ENCODE peak calls at places on chromosomes 12 and 14, in ten cellular contexts. Q is body of pancreas, N is IMR-90, O is transverse colon, D is esophagus muscularis mucosa, F is uterus, K is spleen, Y is A549, B is K562, J is H54. T is an unnamed sample.

GRCh38 chr12:50085615-50085928 is 430 bp downstream of the SMARCD1 start:
- DNase-seq in D (no peak), B (no peak), Q (no peak), F (no peak), J (no peak), K (no peak), N (no peak), Y (no peak), O (no peak), T (no peak)

GRCh38 chr14:96086032-96086431 is 46.9 kb downstream of the C14orf132 start:
- DNase-seq in B (no peak), Y (peak), N (peak), O (no peak), F (no peak), Q (no peak), K (no peak), J (peak), D (no peak), T (no peak)

GRCh38 chr12:80821513-80822000 is 104.8 kb downstream of the MYF5 start:
- DNase-seq in D (no peak), F (no peak), Q (no peak), K (no peak), Y (no peak), J (no peak), O (peak), B (no peak), N (no peak), T (no peak)

GRCh38 chr12:117790948-117791347 is 177.8 kb downstream of the KSR2 start:
- DNase-seq in N (no peak), O (no peak), Y (no peak), D (no peak), Q (no peak), B (no peak), F (no peak), K (no peak), J (no peak), T (no peak)

GRCh38 chr12:22377731-22378496 is 43.4 kb upstream of the ST8SIA1 start:
- DNase-seq in F (no peak), O (no peak), Y (no peak), Q (no peak), N (no peak), B (no peak), D (no peak), J (no peak), K (no peak), T (no peak)

GRCh38 chr12:77625441-77625840 is 205.3 kb upstream of the NAV3 start:
- DNase-seq in F (no peak), D (no peak), K (no peak), J (peak), B (no peak), N (peak), Y (no peak), O (no peak), Q (no peak), T (no peak)

GRCh38 chr12:100753837-100754236 is 40.7 kb upstream of the ANO4 start:
- DNase-seq in B (no peak), D (no peak), F (no peak), K (no peak), J (no peak), N (peak), O (no peak), Y (no peak), Q (no peak), T (no peak)

GRCh38 chr12:124509676-124510300 is 57.6 kb downstream of the NCOR2 start:
- DNase-seq in O (peak), Q (peak), B (peak), F (peak), K (no peak), D (peak), J (no peak), N (peak), Y (no peak), T (peak)

GRCh38 chr14:94011795-94012194 is 14.3 kb upstream of the OTUB2 start:
- DNase-seq in O (no peak), Y (no peak), F (no peak), D (no peak), Q (no peak), K (no peak), J (no peak), N (no peak), B (no peak), T (no peak)

GRCh38 chr14:72387727-72388126 is 455.5 kb downstream of the RGS6 start:
- DNase-seq in K (no peak), D (no peak), B (no peak), Q (no peak), J (no peak), O (no peak), Y (no peak), N (no peak), F (no peak), T (no peak)

GRCh38 chr12:113334786-113335539 is at the start of gene SLC8B1:
- DNase-seq in B (peak), O (peak), K (peak), Q (peak), J (peak), N (peak), D (peak), Y (peak), F (peak), T (peak)

GRCh38 chr12:109582636-109583035 is 9.0 kb downstream of the MVK start:
- DNase-seq in F (no peak), J (no peak), O (no peak), N (no peak), Y (peak), Q (no peak), B (no peak), K (no peak), D (no peak), T (no peak)

GRCh38 chr12:31317471-31318397 is 8.2 kb downstream of the SINHCAF start:
- DNase-seq in O (no peak), J (no peak), Q (no peak), B (no peak), Y (no peak), K (no peak), D (no peak), F (no peak), N (no peak), T (no peak)

GRCh38 chr12:49868449-49868848 is 25.5 kb upstream of the BCDIN3D start:
- DNase-seq in D (no peak), Q (no peak), B (no peak), J (no peak), K (peak), F (peak), N (no peak), Y (no peak), O (no peak), T (no peak)

GRCh38 chr12:70338531-70338930 is 27.6 kb upstream of the KCNMB4 start:
- DNase-seq in J (no peak), F (no peak), O (no peak), D (no peak), Q (no peak), N (peak), Y (no peak), K (no peak), B (no peak), T (no peak)

GRCh38 chr14:60175255-60175902 is 10.2 kb upstream of the DHRS7 start:
- DNase-seq in O (no peak), N (peak), D (no peak), Y (no peak), K (no peak), F (no peak), J (no peak), B (no peak), Q (no peak), T (no peak)

GRCh38 chr12:75471928-75472865 is 8.4 kb upstream of the GLIPR1 start:
- DNase-seq in Y (no peak), D (no peak), F (no peak), O (no peak), B (no peak), J (no peak), K (no peak), Q (no peak), N (no peak), T (no peak)

GRCh38 chr12:49824886-49825285 is 3.3 kb downstream of the NCKAP5L start:
- DNase-seq in O (no peak), N (peak), B (no peak), Y (no peak), D (no peak), K (no peak), Q (peak), F (no peak), J (no peak), T (peak)

GRCh38 chr12:89350661-89351488 is 1.4 kb downstream of the DUSP6 start:
- DNase-seq in Q (peak), B (no peak), J (no peak), F (no peak), Y (no peak), O (peak), N (no peak), D (no peak), K (peak), T (no peak)

GRCh38 chr14:99574099-99574880 is 29.7 kb downstream of the CCDC85C start:
- DNase-seq in O (peak), N (peak), J (peak), Q (peak), Y (peak), F (peak), B (no peak), K (no peak), D (no peak), T (peak)

GRCh38 chr12:123062682-123063426 is 82.4 kb downstream of the ARL6IP4 start:
- DNase-seq in Q (peak), B (no peak), J (peak), O (no peak), N (peak), F (no peak), D (no peak), Y (peak), K (no peak), T (peak)

GRCh38 chr12:114692558-114693531 is 8.9 kb upstream of the TBX3 start:
- DNase-seq in D (no peak), J (no peak), Y (no peak), O (no peak), B (no peak), N (no peak), F (no peak), K (no peak), Q (no peak), T (peak)

GRCh38 chr12:38385492-38385864 is 68.9 kb downstream of the ALG10B start:
- DNase-seq in F (no peak), Y (no peak), N (no peak), K (no peak), Q (no peak), D (no peak), O (no peak), J (no peak), B (no peak), T (no peak)

GRCh38 chr12:64995831-64996230 is 125.3 kb downstream of the WIF1 start:
- DNase-seq in F (no peak), B (no peak), J (no peak), Q (no peak), Y (no peak), N (no peak), O (no peak), D (no peak), K (no peak), T (no peak)

GRCh38 chr12:131703161-131703560 is 7.7 kb upstream of the SFSWAP start:
- DNase-seq in F (no peak), N (no peak), Q (no peak), K (no peak), D (no peak), O (no peak), B (no peak), Y (no peak), J (no peak), T (no peak)

GRCh38 chr12:132710422-132711168 is at the start of gene PGAM5:
- DNase-seq in Q (peak), B (peak), J (peak), Y (peak), F (peak), O (peak), D (peak), N (peak), K (peak), T (peak)
- TF ChIP-seq POLR2A in Q (peak), B (peak), J (peak), Y (peak), F (peak), O (peak), D (peak), N (peak), K (no peak), T (peak)

GRCh38 chr14:39431416-39432178 is 636 bp downstream of the FBXO33 start:
- DNase-seq in D (no peak), Q (peak), B (peak), J (no peak), O (peak), F (peak), K (peak), N (peak), Y (peak), T (peak)
- TF ChIP-seq POLR2A in D (no peak), Q (peak), B (no peak), J (peak), O (peak), F (peak), K (no peak), N (peak), Y (peak), T (peak)

DNA sequence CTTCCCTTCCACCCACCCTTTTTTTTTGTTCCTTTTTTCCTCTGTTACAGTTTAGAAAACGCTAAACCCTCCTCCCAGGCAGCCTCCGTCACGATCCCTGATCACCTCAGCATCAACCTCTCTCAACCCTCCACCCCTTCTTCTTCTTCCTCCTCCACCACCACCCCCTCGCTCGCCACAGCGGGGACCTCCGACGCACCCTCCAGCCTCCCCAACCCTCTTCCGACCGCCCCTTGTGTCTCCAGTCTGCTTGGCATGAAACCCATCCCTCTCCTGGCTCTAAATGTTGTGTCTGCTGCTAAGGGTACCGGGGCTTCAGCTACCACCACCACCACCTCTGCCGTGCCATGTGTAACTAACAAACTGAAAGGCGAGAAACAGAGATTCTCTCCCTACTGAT is 22.9 kb downstream of the PCBP2 start:
- DNase-seq in F (no peak), N (no peak), O (no peak), K (no peak), Q (no peak), J (no peak), D (no peak), Y (no peak), B (no peak), T (no peak)
- TF ChIP-seq POLR2A in F (no peak), N (no peak), O (no peak), K (no peak), Q (no peak), J (no peak), D (no peak), Y (no peak), B (no peak), T (no peak)

DNA sequence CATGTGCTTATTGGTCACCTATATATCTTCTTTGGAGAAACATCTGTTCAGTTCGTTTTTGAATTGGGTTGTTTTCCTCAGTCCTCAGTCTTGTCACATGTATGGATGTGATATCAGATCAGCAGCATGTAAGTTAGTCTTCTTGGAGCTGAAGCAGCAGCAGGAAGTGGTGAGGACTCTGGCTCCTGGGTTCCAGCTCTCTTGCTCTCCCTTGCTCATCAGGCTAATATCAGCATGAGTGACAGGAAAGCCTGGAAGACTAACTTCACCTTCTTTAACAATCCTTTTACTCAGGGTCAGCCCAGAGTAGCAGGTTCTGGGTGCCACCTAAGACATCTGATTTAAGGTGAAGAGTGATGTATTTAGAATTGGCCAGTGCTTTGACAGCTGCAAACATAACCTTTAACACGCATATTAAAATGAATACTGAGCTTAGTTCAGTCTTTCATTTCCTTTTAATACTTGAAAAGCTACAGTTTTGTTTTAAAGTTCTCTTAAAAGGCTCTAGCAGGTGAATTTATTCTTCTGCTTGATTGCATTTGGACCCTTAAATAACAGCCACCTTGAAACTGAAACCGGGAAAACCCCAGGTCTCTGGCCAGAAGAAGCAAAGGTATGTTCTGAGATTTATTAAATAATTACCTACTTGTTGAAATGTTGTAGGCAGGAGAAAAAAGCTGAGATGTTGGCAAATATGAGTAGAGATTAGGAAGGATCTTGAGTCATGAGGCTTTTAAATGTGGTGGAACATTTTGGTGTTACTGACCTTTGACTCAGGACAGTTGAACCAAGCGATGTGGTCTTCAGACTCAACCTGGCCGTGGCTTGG is 54.3 kb downstream of the DRAM1 start:
- DNase-seq in O (no peak), F (no peak), D (no peak), Q (no peak), N (no peak), K (no peak), B (no peak), Y (no peak), J (no peak), T (no peak)
- TF ChIP-seq POLR2A in O (no peak), F (no peak), D (no peak), Q (no peak), N (no peak), K (no peak), B (no peak), Y (no peak), J (no peak), T (no peak)

DNA sequence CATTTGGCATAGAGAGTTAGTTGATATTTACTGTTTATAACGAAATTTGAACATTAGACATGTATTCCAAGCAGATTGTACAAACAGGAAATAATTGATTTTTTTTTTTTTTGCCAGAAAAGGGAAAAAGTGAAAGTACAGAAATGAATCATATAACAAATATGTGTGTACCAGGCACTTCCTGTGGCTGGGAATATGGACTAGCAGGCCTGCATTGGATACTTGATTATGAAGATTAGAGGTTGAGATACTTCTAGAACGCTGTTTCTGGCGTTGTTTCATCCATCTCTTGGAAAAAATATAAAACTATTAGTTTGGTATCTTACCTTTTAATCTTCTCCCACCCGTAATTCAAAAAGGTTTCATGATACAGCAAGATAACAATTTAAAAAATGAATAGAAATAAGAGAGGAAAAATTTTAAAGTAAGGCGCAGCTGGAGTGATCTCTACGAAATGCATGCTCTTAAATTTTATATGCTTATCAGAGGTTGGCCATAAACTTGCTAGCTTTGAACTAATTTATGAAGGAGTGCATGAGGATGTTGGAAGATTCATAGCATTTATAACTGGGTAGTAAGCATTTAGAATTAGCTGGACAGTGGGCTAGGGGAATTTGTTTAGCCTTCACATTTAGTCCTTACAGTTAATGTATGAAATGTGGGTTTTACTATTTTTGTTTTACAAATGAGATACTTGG is 90.8 kb downstream of the AEBP2 start:
- DNase-seq in Y (no peak), F (no peak), K (no peak), Q (no peak), B (no peak), N (peak), D (no peak), O (no peak), J (peak), T (no peak)
- TF ChIP-seq POLR2A in Y (no peak), F (no peak), K (no peak), Q (no peak), B (no peak), N (no peak), D (no peak), O (no peak), J (no peak), T (no peak)

GRCh38 chr14:104999361-104999760 is 13.8 kb downstream of the CLBA1 start:
- DNase-seq in Q (no peak), F (no peak), D (no peak), N (no peak), J (no peak), B (no peak), O (no peak), K (peak), Y (no peak), T (no peak)
- TF ChIP-seq POLR2A in Q (no peak), F (no peak), D (no peak), N (no peak), J (no peak), B (no peak), O (no peak), K (no peak), Y (no peak), T (no peak)

DNA sequence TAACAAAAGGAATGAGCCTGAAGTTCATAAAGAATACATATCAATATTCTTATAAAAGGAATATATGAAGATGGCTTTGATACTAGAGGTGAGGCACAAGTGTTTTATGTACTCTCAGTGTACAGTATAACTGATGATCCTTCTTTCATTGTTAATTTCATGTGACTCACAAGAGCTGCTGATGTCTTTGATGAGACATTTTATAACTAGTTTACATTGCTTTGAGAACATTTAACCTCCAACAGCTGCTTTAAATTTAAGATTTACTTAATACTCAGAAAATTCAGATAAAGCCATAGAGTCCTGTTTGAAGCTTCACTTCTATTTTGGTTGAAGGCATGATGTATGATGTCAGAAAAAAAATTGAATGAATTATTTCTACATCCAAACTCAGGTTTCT is 59.8 kb downstream of the WASHC4 start:
- DNase-seq in Y (no peak), O (no peak), F (no peak), J (no peak), N (peak), Q (no peak), B (no peak), D (no peak), K (no peak), T (no peak)
- TF ChIP-seq POLR2A in Y (no peak), O (no peak), F (no peak), J (no peak), N (no peak), Q (no peak), B (no peak), D (no peak), K (no peak), T (no peak)

T was measured in adrenal gland.